ENCODE peak calls at places on chromosomes 5 and 9, in seven cellular contexts. One of them, this sample, is unnamed.

GRCh38 chr9:2599896-2600295 is 21.7 kb upstream of the VLDLR start:
- DNase-seq in naive B cell: no peak
- DNase-seq in mucosa of gallbladder: no peak
- DNase-seq in HCEC 1CT: no peak
- DNase-seq in stomach: no peak
- DNase-seq in left lobe of liver: no peak
- DNase-seq in fibroblast of the conjunctiva: no peak
- DNase-seq in this sample: no peak

GRCh38 chr9:69090943-69091342 is 55.4 kb downstream of the FXN start:
- DNase-seq in naive B cell: no peak
- DNase-seq in mucosa of gallbladder: no peak
- DNase-seq in HCEC 1CT: no peak
- DNase-seq in stomach: no peak
- DNase-seq in left lobe of liver: no peak
- DNase-seq in fibroblast of the conjunctiva: no peak
- DNase-seq in this sample: no peak

GRCh38 chr5:11050596-11051304 is 289.7 kb upstream of the DAP start:
- DNase-seq in naive B cell: no peak
- DNase-seq in mucosa of gallbladder: no peak
- DNase-seq in HCEC 1CT: peak; percentile 16
- DNase-seq in stomach: no peak
- DNase-seq in left lobe of liver: no peak
- DNase-seq in fibroblast of the conjunctiva: no peak
- DNase-seq in this sample: no peak

GRCh38 chr9:108562176-108562575 is 293.6 kb downstream of the ACTL7B start:
- DNase-seq in naive B cell: no peak
- DNase-seq in mucosa of gallbladder: no peak
- DNase-seq in HCEC 1CT: no peak
- DNase-seq in stomach: no peak
- DNase-seq in left lobe of liver: no peak
- DNase-seq in fibroblast of the conjunctiva: no peak
- DNase-seq in this sample: no peak

GRCh38 chr5:110265199-110265598 is 461.3 kb downstream of the TMEM232 start:
- DNase-seq in naive B cell: no peak
- DNase-seq in mucosa of gallbladder: no peak
- DNase-seq in HCEC 1CT: no peak
- DNase-seq in stomach: no peak
- DNase-seq in left lobe of liver: no peak
- DNase-seq in fibroblast of the conjunctiva: no peak
- DNase-seq in this sample: no peak

GRCh38 chr5:104800440-104801048 is 1238.0 kb upstream of the NUDT12 start:
- DNase-seq in naive B cell: no peak
- DNase-seq in mucosa of gallbladder: no peak
- DNase-seq in HCEC 1CT: no peak
- DNase-seq in stomach: no peak
- DNase-seq in left lobe of liver: no peak
- DNase-seq in fibroblast of the conjunctiva: no peak
- DNase-seq in this sample: no peak

GRCh38 chr5:40755093-40755406 is 711 bp downstream of the TTC33 start:
- DNase-seq in naive B cell: peak; percentile 53
- DNase-seq in mucosa of gallbladder: peak; percentile 75
- DNase-seq in HCEC 1CT: peak; percentile 81
- DNase-seq in stomach: peak; percentile 75
- DNase-seq in left lobe of liver: peak; percentile 70
- DNase-seq in fibroblast of the conjunctiva: peak; percentile 75
- DNase-seq in this sample: peak; percentile 69

GRCh38 chr5:138276402-138277054 is 2.1 kb upstream of the GFRA3 start:
- DNase-seq in naive B cell: no peak
- DNase-seq in mucosa of gallbladder: no peak
- DNase-seq in HCEC 1CT: no peak
- DNase-seq in stomach: no peak
- DNase-seq in left lobe of liver: peak; percentile 71
- DNase-seq in fibroblast of the conjunctiva: no peak
- DNase-seq in this sample: no peak

GRCh38 chr5:107673106-107673367 is 2.3 kb upstream of the EFNA5 start:
- DNase-seq in naive B cell: no peak
- DNase-seq in mucosa of gallbladder: no peak
- DNase-seq in HCEC 1CT: no peak
- DNase-seq in stomach: no peak
- DNase-seq in left lobe of liver: no peak
- DNase-seq in fibroblast of the conjunctiva: no peak
- DNase-seq in this sample: no peak

GRCh38 chr5:170327168-170327567 is 29.6 kb upstream of the LCP2 start:
- DNase-seq in naive B cell: peak; percentile 19
- DNase-seq in mucosa of gallbladder: no peak
- DNase-seq in HCEC 1CT: no peak
- DNase-seq in stomach: no peak
- DNase-seq in left lobe of liver: no peak
- DNase-seq in fibroblast of the conjunctiva: no peak
- DNase-seq in this sample: no peak